ENCODE peak calls at places on chromosomes 6 and 20, in four cellular contexts. X is GDM1; H is stimulated activated CD8-positive, alpha-beta memory T cell treated with anti-CD3 and anti-CD28 coated beads, Interleukin-4, amount 100 ng/mL, for 1 hour; D is HS-5. U is an unnamed sample.

GRCh38 chr6:112360498-112360897 is 13.4 kb downstream of the RFPL4B start:
- DNase-seq in X (no peak), H (no peak), D (no peak), U (no peak)

GRCh38 chr20:25439328-25439727 is 31.9 kb downstream of the GINS1 start:
- DNase-seq in X (no peak), H (no peak), D (no peak), U (no peak)

GRCh38 chr6:17365961-17366360 is 27.4 kb upstream of the CAP2 start:
- DNase-seq in X (no peak), H (no peak), D (no peak), U (no peak)

GRCh38 chr20:38875170-38875993 is 50.8 kb upstream of the FAM83D start:
- DNase-seq in X (peak), H (peak), D (no peak), U (no peak)

GRCh38 chr20:24785141-24785924 is 163.7 kb upstream of the CST7 start:
- DNase-seq in X (no peak), H (no peak), D (peak), U (no peak)

GRCh38 chr20:4459081-4459480 is 262.6 kb upstream of the PRND start:
- DNase-seq in X (no peak), H (no peak), D (no peak), U (no peak)

GRCh38 chr20:61597996-61598395 is 345.9 kb downstream of the CDH4 start:
- DNase-seq in X (no peak), H (no peak), D (no peak), U (no peak)

GRCh38 chr20:35226775-35227681 is 538 bp downstream of the MMP24 start:
- DNase-seq in X (peak), H (peak), D (no peak), U (no peak)

GRCh38 chr6:169838291-169839028 is 87.0 kb downstream of the ERMARD start:
- DNase-seq in X (no peak), H (no peak), D (no peak), U (no peak)

GRCh38 chr6:41721396-41721795 is 14.0 kb downstream of the TFEB start:
- DNase-seq in X (no peak), H (no peak), D (no peak), U (no peak)

GRCh38 chr6:130625825-130626500 is 201.2 kb upstream of the SMLR1 start:
- DNase-seq in X (no peak), H (no peak), D (peak), U (no peak)

GRCh38 chr20:43541214-43541613 is 17.6 kb upstream of the SGK2 start:
- DNase-seq in X (no peak), H (no peak), D (peak), U (no peak)

GRCh38 chr20:24791949-24792348 is 157.1 kb upstream of the CST7 start:
- DNase-seq in X (no peak), H (no peak), D (no peak), U (no peak)

U was measured in CMK.